ENCODE peak calls at places on chromosomes 5 and 9, in four cellular contexts. J, Y, W and X are unnamed samples.

GRCh38 chr9:133956520-133957076 is 35.5 kb downstream of the VAV2 start:
- DNase-seq in Y (peak; percentile 46), J (no peak), W (no peak), X (peak; percentile 41)

GRCh38 chr5:73387630-73388370 is 60.8 kb downstream of the FOXD1 start:
- DNase-seq in J (no peak), W (no peak), Y (no peak), X (no peak)

GRCh38 chr5:180802325-180803180 is at the start of gene MGAT1:
- DNase-seq in Y (peak; percentile 94), W (peak; percentile 64), J (no peak), X (peak; percentile 91)

GRCh38 chr5:154476343-154477213 is 1.4 kb downstream of the HAND1 start:
- DNase-seq in J (no peak), Y (no peak), W (no peak), X (no peak)

GRCh38 chr5:126683912-126684311 is 83.2 kb downstream of the PHAX start:
- DNase-seq in J (no peak), W (no peak), Y (no peak), X (no peak)

GRCh38 chr9:121601234-121601633 is 50.2 kb upstream of the DAB2IP start:
- DNase-seq in Y (no peak), J (no peak), W (peak; percentile 60), X (no peak)

GRCh38 chr5:167671176-167671575 is 620.3 kb upstream of the WWC1 start:
- DNase-seq in W (peak; percentile 19), J (no peak), Y (no peak), X (no peak)

GRCh38 chr9:115289757-115290208 is 171.8 kb upstream of the TNC start:
- DNase-seq in Y (no peak), J (peak; percentile 84), W (no peak), X (no peak)

GRCh38 chr5:20370061-20370460 is 382.1 kb upstream of the CDH18 start:
- DNase-seq in W (no peak), J (no peak), Y (no peak), X (no peak)

GRCh38 chr5:111383288-111383970 is 128.9 kb downstream of the STARD4 start:
- DNase-seq in J (no peak), W (no peak), Y (no peak), X (no peak)

DNA sequence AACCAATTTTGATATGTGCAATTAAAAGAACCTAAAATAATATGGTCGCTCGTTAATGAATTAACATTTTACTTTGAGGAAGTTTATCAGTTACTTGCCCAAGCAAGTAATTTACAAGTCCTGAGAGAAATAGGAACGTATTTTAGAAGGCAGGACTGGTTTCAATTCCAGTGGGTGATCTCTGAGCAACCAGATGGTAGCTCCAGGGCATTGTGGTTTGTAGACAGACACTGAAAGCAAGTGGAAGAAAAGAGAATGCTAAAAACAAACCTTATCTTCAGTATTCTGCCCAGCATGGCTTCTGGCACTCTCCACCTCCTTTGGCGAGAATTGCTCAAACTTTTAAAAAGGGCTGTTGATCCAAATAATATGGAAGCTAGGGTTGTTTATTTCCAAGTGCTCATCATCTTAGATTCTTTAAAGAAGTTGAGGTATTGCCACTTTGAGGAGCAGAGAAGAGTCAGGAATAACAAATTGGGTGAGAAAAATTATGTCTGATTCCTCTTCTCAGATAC is 31.8 kb upstream of the ERAP2 start:
- DNase-seq in J (no peak), Y (no peak), W (no peak), X (peak; percentile 22)
- TF ChIP-seq CTCF in J (no peak), Y (no peak), W (no peak), X (no peak)

DNA sequence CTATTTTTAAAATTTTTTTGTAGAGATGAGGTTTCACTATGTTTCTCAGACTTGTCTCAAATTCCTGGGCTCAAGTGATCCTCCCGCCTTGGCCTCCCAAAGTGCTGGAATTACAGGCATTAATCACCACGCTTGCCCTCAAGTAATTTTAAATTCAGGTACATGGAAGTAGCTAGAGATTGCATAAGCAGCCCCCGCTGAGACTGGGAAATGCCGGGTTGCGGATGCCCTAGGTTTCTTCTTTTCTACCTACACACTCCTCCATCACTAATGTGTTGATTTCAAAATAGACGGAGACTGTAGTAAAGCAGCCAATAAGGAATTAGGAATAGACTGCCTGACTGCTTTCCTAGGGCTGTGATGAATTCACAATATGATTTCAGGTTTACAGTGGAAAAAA is 202.4 kb downstream of the FANCC start:
- DNase-seq in J (no peak), W (no peak), Y (no peak), X (no peak)
- H3K4me3 ChIP-seq in J (no peak overlapping the region), W (no peak overlapping the region), Y (no peak overlapping the region), X (no peak overlapping the region)

GRCh38 chr9:132447346-132447745 is 37.3 kb downstream of the CFAP77 start:
- DNase-seq in J (no peak), W (no peak), Y (no peak), X (peak; percentile 39)
- TF ChIP-seq CTCF in J (peak; percentile 26), W (peak; percentile 28), Y (no peak), X (peak; percentile 39)

DNA sequence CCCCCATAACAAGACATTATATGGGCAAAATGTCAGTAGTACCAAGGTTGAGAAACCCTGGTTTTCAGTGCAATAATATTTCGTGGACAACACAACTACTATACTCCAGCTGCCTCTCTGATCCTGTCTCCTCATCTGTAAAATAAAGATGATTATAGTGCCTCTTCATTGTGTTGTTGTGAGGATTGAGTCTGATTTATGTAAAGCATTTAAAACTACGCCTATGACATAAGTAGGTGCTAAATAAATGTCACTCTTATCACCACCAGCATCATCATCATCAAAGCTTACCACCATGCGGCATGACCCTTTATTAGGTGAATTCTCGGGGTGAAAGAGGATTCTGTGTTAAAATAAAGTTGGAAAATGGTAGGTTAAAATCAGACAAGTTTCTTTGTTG is 67.8 kb upstream of the IFNE start:
- DNase-seq in W (no peak), Y (no peak), J (no peak), X (no peak)
- H3K4me3 ChIP-seq in W (peak overlapping the region; percentile 14), Y (no peak overlapping the region), J (no peak overlapping the region), X (no peak overlapping the region)

DNA sequence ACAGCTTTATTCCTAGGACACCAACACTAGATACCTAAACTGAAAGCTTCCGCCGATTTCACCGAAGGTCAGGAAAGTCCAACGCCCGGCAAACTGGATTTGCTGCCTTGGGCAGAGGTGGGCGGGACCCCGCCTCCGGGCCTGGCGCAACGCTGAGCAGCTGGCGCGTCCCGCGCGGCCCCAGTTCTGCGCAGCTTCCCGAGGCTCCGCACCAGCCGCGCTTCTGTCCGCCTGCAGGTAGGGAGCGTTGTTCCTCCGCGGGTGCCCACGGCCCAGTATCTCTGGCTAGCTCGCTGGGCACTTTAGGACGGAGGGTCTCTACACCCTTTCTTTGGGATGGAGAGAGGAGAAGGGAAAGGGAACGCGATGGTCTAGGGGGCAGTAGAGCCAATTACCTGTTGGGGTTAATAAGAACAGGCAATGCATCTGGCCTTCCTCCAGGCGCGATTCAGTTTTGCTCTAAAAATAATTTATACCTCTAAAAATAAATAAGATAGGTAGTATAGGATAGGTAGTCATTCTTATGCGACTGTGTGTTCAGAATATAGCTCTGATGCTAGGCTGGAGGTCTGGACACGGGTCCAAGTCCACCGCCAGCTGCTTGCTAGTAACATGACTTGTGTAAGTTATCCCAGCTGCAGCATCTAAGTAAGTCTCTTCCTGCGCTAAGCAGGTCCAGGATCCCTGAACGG is at the start of gene CD274:
- DNase-seq in W (peak; percentile 85), Y (peak; percentile 94), J (peak; percentile 54), X (peak; percentile 88)
- TF ChIP-seq CTCF in W (peak; percentile 83), Y (peak; percentile 85), J (peak; percentile 71), X (peak; percentile 69)

GRCh38 chr9:4583001-4583400 is 79.1 kb upstream of the PLPP6 start:
- DNase-seq in J (no peak), W (no peak), Y (no peak), X (no peak)
- H3K4me3 ChIP-seq in J (no peak overlapping the region), W (no peak overlapping the region), Y (no peak overlapping the region), X (no peak overlapping the region)

GRCh38 chr5:114305402-114306207 is 56.3 kb upstream of the KCNN2 start:
- DNase-seq in J (peak; percentile 72), W (peak; percentile 7), Y (no peak), X (no peak)
- TF ChIP-seq CTCF in J (peak; percentile 63), W (peak; percentile 4), Y (peak; percentile 31), X (peak; percentile 51)

DNA sequence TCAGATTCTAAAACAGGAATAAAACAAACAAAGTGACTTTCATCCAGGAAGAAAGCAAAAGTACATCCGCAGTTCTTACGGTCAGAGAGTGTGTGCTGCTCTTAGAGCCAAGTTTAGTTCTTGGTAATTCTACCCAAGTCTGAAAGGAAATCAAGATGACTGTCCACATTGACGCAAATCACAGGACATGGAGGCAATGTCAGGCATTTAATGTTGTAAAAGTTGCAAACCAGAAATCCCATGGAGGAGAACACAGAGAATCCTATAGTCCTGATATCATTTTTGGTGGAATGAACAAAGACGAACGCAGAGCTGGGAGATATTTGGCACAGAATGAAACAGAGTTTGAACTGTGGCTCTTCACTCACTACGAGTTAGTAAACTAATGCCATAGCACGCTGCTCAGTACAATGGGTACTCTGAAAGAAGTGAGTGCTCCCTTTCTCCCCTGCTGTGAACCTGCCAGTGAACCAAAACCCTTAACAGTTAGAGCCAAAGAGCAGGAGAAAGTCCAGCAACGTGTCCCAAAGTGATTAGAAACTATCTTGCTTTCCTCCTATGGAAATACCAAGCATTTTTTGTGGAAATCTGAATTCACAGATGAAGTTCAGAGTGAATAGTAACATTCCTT is 74.3 kb downstream of the MUSK start:
- DNase-seq in W (peak; percentile 47), Y (no peak), J (no peak), X (no peak)
- H3K4me3 ChIP-seq in W (no peak overlapping the region), Y (no peak overlapping the region), J (no peak overlapping the region), X (no peak overlapping the region)

GRCh38 chr9:137303893-137304382 is 1.9 kb upstream of the NRARP start:
- DNase-seq in J (no peak), Y (peak; percentile 21), W (no peak), X (peak; percentile 11)

GRCh38 chr9:137305060-137305787 is 3.2 kb upstream of the NRARP start:
- DNase-seq in J (no peak), Y (peak; percentile 74), W (peak; percentile 55), X (peak; percentile 39)

GRCh38 chr9:137305788-137306545 is 3.9 kb upstream of the NRARP start:
- DNase-seq in W (no peak), J (no peak), Y (peak; percentile 40), X (peak; percentile 10)

GRCh38 chr9:137303031-137303892 is 1.2 kb upstream of the NRARP start:
- DNase-seq in W (peak; percentile 69), J (no peak), Y (no peak), X (peak; percentile 10)

DNA sequence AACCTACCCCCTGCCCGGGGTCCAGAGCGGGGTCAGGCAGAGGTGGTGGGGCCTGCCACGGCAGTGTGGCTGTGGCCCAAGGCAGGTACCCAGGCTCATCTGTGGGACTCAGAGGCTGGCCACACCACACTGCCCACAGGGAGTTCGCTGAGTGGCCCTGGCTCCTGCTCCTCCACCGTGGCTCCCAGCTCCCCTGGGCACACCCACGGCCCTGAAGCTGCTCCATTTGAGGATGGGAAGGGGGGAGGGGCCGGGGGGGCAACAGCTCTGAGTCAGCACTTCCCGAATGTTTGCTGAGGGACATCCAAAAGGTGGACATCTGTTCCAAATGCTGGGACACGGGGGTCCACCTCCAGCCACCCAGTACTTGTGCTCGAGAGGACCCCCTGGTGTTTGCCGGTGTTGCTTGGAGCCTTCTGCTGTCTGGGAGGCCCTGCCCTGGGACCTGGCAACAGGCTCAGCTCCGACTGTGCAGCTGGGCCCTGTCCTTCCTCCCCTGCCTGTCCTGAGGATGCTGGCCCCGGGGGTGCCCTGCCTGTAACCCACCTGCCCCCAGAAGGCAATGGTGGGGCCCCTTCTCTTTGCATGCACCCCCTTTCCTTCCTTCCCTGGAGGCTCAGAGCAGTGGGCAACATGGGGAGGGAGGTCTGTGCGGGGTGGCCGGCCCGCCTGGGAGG is 2.5 kb upstream of the NRARP start:
- DNase-seq in J (no peak), Y (peak; percentile 25), W (no peak), X (peak; percentile 28)
- TF ChIP-seq CTCF in J (peak; percentile 8), Y (no peak), W (peak; percentile 41), X (peak; percentile 11)